ENCODE peak calls at places on chromosomes 7 and 10, in four cellular contexts. N is A549, V is K562, J is HepG2. G is an unnamed sample.

GRCh38 chr10:70296406-70296899 is 12.6 kb upstream of the NPFFR1 start:
- DNase-seq in V (peak; percentile 74), J (no peak), N (peak; percentile 31), G (no peak)

GRCh38 chr7:74372511-74373111 is 81.1 kb upstream of the GTF2IRD1 start:
- DNase-seq in J (no peak), V (no peak), N (no peak), G (peak; percentile 48)

GRCh38 chr7:143434660-143435059 is 8.6 kb upstream of the TAS2R60 start:
- DNase-seq in N (no peak), V (no peak), J (no peak), G (no peak)

GRCh38 chr7:138002828-138003189 is 923 bp upstream of the CREB3L2 start:
- DNase-seq in J (no peak), V (no peak), N (no peak), G (no peak)

GRCh38 chr7:82036146-82036886 is 266.5 kb upstream of the HGF start:
- DNase-seq in J (no peak), V (no peak), N (no peak), G (no peak)

GRCh38 chr10:70558871-70559810 is 43.4 kb downstream of the PRF1 start:
- DNase-seq in V (peak; percentile 93), N (peak; percentile 52), J (peak; percentile 48), G (peak; percentile 73)

GRCh38 chr7:158321056-158321700 is 266.4 kb downstream of the PTPRN2 start:
- DNase-seq in V (no peak), N (no peak), J (no peak), G (no peak)

GRCh38 chr10:45308707-45309106 is 6.7 kb downstream of the OR13A1 start:
- DNase-seq in N (no peak), J (no peak), V (no peak), G (no peak)

GRCh38 chr7:101913876-101914275 is 96.5 kb downstream of the CUX1 start:
- DNase-seq in V (peak; percentile 79), J (no peak), N (no peak), G (no peak)

GRCh38 chr10:62451606-62451965 is 77.4 kb downstream of the ZNF365 start:
- DNase-seq in V (no peak), N (no peak), J (no peak), G (no peak)

GRCh38 chr7:80279760-80280159 is 145.1 kb downstream of the GNAI1 start:
- DNase-seq in J (no peak), N (no peak), V (no peak), G (no peak)

GRCh38 chr10:87733081-87733480 is 73.4 kb downstream of the PAPSS2 start:
- DNase-seq in J (no peak), V (no peak), N (no peak), G (no peak)

GRCh38 chr7:2487586-2488271 is 11.5 kb upstream of the GRIFIN start:
- DNase-seq in V (no peak), N (no peak), J (no peak), G (no peak)

GRCh38 chr10:46248651-46249131 is 38.1 kb upstream of the ANTXRL start:
- DNase-seq in J (no peak), N (no peak), V (no peak), G (no peak)

GRCh38 chr10:22849077-22849810 is 78.6 kb upstream of the ARMC3 start:
- DNase-seq in N (no peak), J (peak; percentile 66), V (no peak), G (no peak)

GRCh38 chr7:90396420-90396819 is 6.8 kb upstream of the CLDN12 start:
- DNase-seq in J (no peak), V (no peak), N (no peak), G (no peak)

GRCh38 chr10:63133787-63134557 is 844 bp downstream of the NRBF2 start:
- DNase-seq in J (no peak), V (no peak), N (peak; percentile 53), G (no peak)

GRCh38 chr10:6427357-6427959 is 152.6 kb downstream of the PRKCQ start:
- DNase-seq in V (no peak), J (no peak), N (no peak), G (no peak)

GRCh38 chr10:44774676-44775401 is 136.3 kb upstream of the TMEM72 start:
- DNase-seq in J (no peak), N (no peak), V (no peak), G (no peak)

GRCh38 chr7:43302211-43302711 is 189.8 kb downstream of the HECW1 start:
- DNase-seq in N (no peak), V (no peak), J (peak; percentile 29), G (no peak)

GRCh38 chr7:137873524-137873923 is 26.8 kb upstream of the DGKI start:
- DNase-seq in V (no peak), J (no peak), N (no peak), G (no peak)

GRCh38 chr10:28839600-28840007 is 162.3 kb downstream of the BAMBI start:
- DNase-seq in V (peak; percentile 25), N (no peak), J (peak; percentile 21), G (no peak)

GRCh38 chr7:142482899-142483658 is 225.2 kb upstream of the PRSS58 start:
- DNase-seq in J (peak; percentile 7), N (peak; percentile 25), V (peak; percentile 59), G (peak; percentile 79)

GRCh38 chr7:70314221-70314620 is 715.9 kb downstream of the AUTS2 start:
- DNase-seq in V (no peak), J (no peak), N (no peak), G (no peak)

GRCh38 chr10:102375250-102375649 is 20.3 kb upstream of the NFKB2 start:
- DNase-seq in J (no peak), V (no peak), N (no peak), G (peak; percentile 36)

GRCh38 chr10:113680172-113681111 is 730 bp downstream of the CASP7 start:
- DNase-seq in J (peak; percentile 24), V (peak; percentile 5), N (peak; percentile 28), G (no peak)

DNA sequence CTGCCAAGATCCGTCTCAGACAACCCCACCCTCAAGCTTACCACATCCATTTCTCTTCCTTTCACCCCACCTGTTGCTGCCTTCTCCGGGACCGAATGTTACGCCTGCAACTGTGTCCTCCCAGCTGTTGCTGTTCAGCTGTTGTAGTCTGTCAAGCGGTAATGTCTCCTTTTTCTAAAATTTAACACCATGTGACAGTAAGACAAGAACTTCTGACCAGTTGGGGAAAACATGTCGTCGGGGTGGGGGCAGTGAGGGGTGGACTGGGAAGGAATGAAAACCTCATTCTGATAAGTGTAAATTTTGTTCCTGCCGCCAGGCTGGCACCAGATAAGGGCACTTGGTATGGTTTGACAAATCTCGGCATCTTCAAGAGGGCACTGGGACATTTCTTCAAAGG is 5.2 kb upstream of the CELF2 start:
- DNase-seq in N (no peak), V (no peak), J (no peak), G (no peak)
- TF ChIP-seq HMGXB4 in N (no peak), V (no peak), J (no peak), G (no peak)

DNA sequence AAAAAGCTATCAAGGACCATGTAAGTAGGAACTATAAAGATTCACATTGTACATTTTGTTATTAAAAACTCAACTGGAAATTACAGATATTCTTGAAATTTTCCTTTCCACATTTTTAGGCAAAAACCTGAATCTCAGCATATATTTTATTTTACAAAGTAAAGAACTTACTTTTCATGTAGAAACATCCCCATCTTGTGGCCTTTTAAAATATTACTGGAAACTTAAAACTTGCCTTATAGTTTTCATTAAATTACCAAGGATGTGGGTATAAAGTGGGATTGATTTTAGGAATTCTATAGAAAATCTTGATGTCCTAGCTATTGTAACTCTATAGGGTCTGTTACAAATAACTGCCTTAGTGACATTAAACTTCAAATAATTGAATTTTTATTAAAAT is 10.6 kb downstream of the DBF4 start:
- DNase-seq in V (no peak), J (peak; percentile 20), N (no peak), G (no peak)
- TF ChIP-seq HMGXB4 in V (no peak), J (no peak), N (no peak), G (no peak)

GRCh38 chr10:4541292-4541691 is 284.7 kb upstream of the AKR1E2 start:
- DNase-seq in V (no peak), J (no peak), N (no peak), G (no peak)
- TF ChIP-seq HMGXB4 in V (no peak), J (no peak), N (no peak), G (no peak)

GRCh38 chr7:9691286-9691685 is 1257.9 kb downstream of the NXPH1 start:
- DNase-seq in N (no peak), V (no peak), J (no peak), G (peak; percentile 33)
- TF ChIP-seq HMGXB4 in N (no peak), V (no peak), J (no peak), G (no peak)

DNA sequence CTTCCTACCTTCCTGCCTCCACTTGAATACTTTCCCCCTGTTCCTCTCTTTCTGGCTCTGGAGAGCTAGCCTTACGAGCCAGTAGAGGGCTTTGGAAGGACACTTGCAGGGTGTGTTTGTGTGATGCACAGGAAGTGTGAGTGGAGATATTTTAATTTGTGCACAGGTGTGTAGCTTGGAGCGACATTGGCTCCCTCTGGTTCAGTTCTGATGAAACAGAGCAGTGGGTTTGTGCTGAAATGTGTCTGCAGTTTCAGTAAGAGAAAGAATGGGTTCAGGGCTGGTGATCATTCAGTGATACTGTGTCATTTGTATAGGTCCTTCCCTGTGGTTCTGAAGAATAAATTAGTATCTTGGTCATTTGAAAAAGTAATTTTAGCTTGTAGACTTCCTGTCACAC is 86.9 kb downstream of the SND1 start:
- DNase-seq in N (no peak), V (no peak), J (no peak), G (no peak)
- TF ChIP-seq HMGXB4 in N (no peak), V (no peak), J (no peak), G (no peak)

GRCh38 chr7:18788026-18788425 is 292.5 kb downstream of the HDAC9 start:
- DNase-seq in J (no peak), V (no peak), N (no peak), G (no peak)

GRCh38 chr7:18798018-18798906 is 302.7 kb downstream of the HDAC9 start:
- DNase-seq in J (no peak), N (no peak), V (no peak), G (no peak)

GRCh38 chr7:18796216-18796615 is 300.7 kb downstream of the HDAC9 start:
- DNase-seq in V (no peak), J (no peak), N (no peak), G (no peak)

GRCh38 chr7:18792866-18793595 is 297.5 kb downstream of the HDAC9 start:
- DNase-seq in J (no peak), V (no peak), N (no peak), G (no peak)
- TF ChIP-seq HMGXB4 in J (no peak), V (no peak), N (no peak), G (no peak)

GRCh38 chr10:117212176-117212575 is 14.9 kb downstream of the KCNK18 start:
- DNase-seq in N (no peak), J (no peak), V (no peak), G (no peak)
- TF ChIP-seq HMGXB4 in N (no peak), J (no peak), V (no peak), G (no peak)